ENCODE peak calls at places on chromosome 19, in four cellular contexts. Z is aorta; J is stimulated activated CD4-positive, alpha-beta T cell treated with anti-CD3 and anti-CD28 coated beads, Interleukin-4, amount 100 ng/mL, for 24 hours; G is NCI-H345. I is an unnamed sample.

GRCh38 chr19:41700381-41701195 is 7.8 kb upstream of the CEACAM5 start:
- DNase-seq in Z (no peak), G (no peak), J (no peak), I (no peak)

GRCh38 chr19:43351998-43352746 is 1.3 kb upstream of the CD177 start:
- DNase-seq in G (no peak), Z (no peak), J (no peak), I (no peak)

GRCh38 chr19:56838930-56839664 is 1.4 kb downstream of the PEG3 start:
- DNase-seq in G (no peak), Z (peak), J (no peak), I (peak)

GRCh38 chr19:7833225-7834156 is 3.5 kb downstream of the EVI5L start:
- DNase-seq in Z (no peak), J (no peak), G (no peak), I (peak)

GRCh38 chr19:32058131-32058530 is 287.3 kb upstream of the ZNF507 start:
- DNase-seq in Z (no peak), G (no peak), J (no peak), I (no peak)

GRCh38 chr19:7617735-7618134 is 11.6 kb downstream of the XAB2 start:
- DNase-seq in G (no peak), J (no peak), Z (no peak), I (no peak)

GRCh38 chr19:44878119-44878865 is 12.8 kb upstream of the TOMM40 start:
- DNase-seq in Z (no peak), G (no peak), J (no peak), I (no peak)

GRCh38 chr19:45523642-45524256 is 16.5 kb downstream of the VASP start:
- DNase-seq in Z (peak), G (peak), J (peak), I (peak)

GRCh38 chr19:3117746-3118145 is 18.1 kb upstream of the GNA15 start:
- DNase-seq in Z (no peak), G (no peak), J (no peak), I (peak)

GRCh38 chr19:16153582-16154336 is 10.3 kb downstream of the HSH2D start:
- DNase-seq in Z (no peak), G (no peak), J (no peak), I (no peak)

GRCh38 chr19:47022140-47022536 is 2.5 kb downstream of the NPAS1 start:
- DNase-seq in Z (no peak), G (no peak), J (no peak), I (no peak)

GRCh38 chr19:1016647-1017114 is 4.2 kb downstream of the TMEM259 start:
- DNase-seq in Z (no peak), G (no peak), J (no peak), I (no peak)

GRCh38 chr19:56253737-56254136 is 18.8 kb upstream of the EDDM13 start:
- DNase-seq in J (no peak), G (peak), Z (no peak), I (no peak)

GRCh38 chr19:13959962-13960862 is 7.9 kb downstream of the DCAF15 start:
- DNase-seq in G (no peak), J (no peak), Z (no peak), I (no peak)

GRCh38 chr19:7636691-7637373 is at the start of gene STXBP2:
- DNase-seq in G (peak), Z (peak), J (peak), I (peak)

GRCh38 chr19:34468400-34468799 is 13.2 kb upstream of the WTIP start:
- DNase-seq in G (no peak), Z (no peak), J (no peak), I (no peak)

GRCh38 chr19:42487025-42487797 is 41.1 kb downstream of the CEACAM1 start:
- DNase-seq in Z (no peak), G (no peak), J (no peak), I (no peak)

GRCh38 chr19:16088351-16088984 is 12.2 kb downstream of the TPM4 start:
- DNase-seq in J (no peak), G (no peak), Z (no peak), I (no peak)

GRCh38 chr19:43534305-43534612 is 1.3 kb downstream of the ZNF575 start:
- DNase-seq in Z (no peak), J (no peak), G (no peak), I (no peak)

GRCh38 chr19:6577410-6578125 is 13.4 kb downstream of the CD70 start:
- DNase-seq in J (no peak), Z (no peak), G (no peak), I (no peak)

GRCh38 chr19:34996978-34997640 is 3.0 kb upstream of the GRAMD1A start:
- DNase-seq in Z (no peak), J (no peak), G (no peak), I (no peak)

GRCh38 chr19:51706296-51706695 is 13.2 kb downstream of the SPACA6 start:
- DNase-seq in G (no peak), J (no peak), Z (no peak), I (no peak)

GRCh38 chr19:610071-610800 is 20.6 kb downstream of the HCN2 start:
- DNase-seq in Z (no peak), G (no peak), J (peak), I (no peak)

GRCh38 chr19:2887391-2887914 is 13.3 kb upstream of the ZNF57 start:
- DNase-seq in G (peak), Z (no peak), J (no peak), I (no peak)

GRCh38 chr19:40523322-40524047 is 53.2 kb upstream of the SHKBP1 start:
- DNase-seq in J (peak), G (peak), Z (peak), I (peak)

GRCh38 chr19:4260605-4261191 is 13.8 kb downstream of the YJU2 start:
- DNase-seq in J (no peak), Z (no peak), G (no peak), I (no peak)

GRCh38 chr19:47275866-47276461 is 1.3 kb downstream of the INAFM1 start:
- DNase-seq in J (no peak), G (peak), Z (peak), I (peak)

GRCh38 chr19:17679526-17680234 is 8.5 kb downstream of the UNC13A start:
- DNase-seq in Z (no peak), G (no peak), J (no peak), I (no peak)

GRCh38 chr19:4970558-4971423 is 1.9 kb downstream of the KDM4B start:
- DNase-seq in Z (no peak), G (peak), J (no peak), I (peak)

GRCh38 chr19:29988351-29988750 is 46.3 kb downstream of the URI1 start:
- DNase-seq in G (no peak), Z (no peak), J (no peak), I (no peak)

GRCh38 chr19:48501446-48501960 is 10.1 kb downstream of the LMTK3 start:
- DNase-seq in J (peak), G (peak), Z (peak), I (no peak)

GRCh38 chr19:10395853-10396355 is 7.4 kb downstream of the CDC37 start:
- DNase-seq in J (no peak), Z (no peak), G (no peak), I (no peak)

GRCh38 chr19:8363803-8364771 is at the start of gene ANGPTL4:
- DNase-seq in Z (peak), G (peak), J (peak), I (peak)

GRCh38 chr19:10805075-10805757 is 30.8 kb downstream of the TMED1 start:
- DNase-seq in J (no peak), G (no peak), Z (no peak), I (no peak)

GRCh38 chr19:58346961-58347929 is 6.0 kb downstream of the A1BG start:
- DNase-seq in J (peak), Z (peak), G (peak), I (peak)

GRCh38 chr19:10501971-10502523 is 1.1 kb downstream of the KEAP1 start:
- DNase-seq in J (peak), Z (peak), G (peak), I (peak)

GRCh38 chr19:8638078-8638619 is 7.7 kb downstream of the NFILZ start:
- DNase-seq in G (no peak), J (no peak), Z (peak), I (peak)